ENCODE peak calls at places on chromosome 22, in nine cellular contexts. L is AG09309, Q is foreskin keratinocyte, N is progenitor cell of endocrine pancreas, W is upper lobe of right lung, I is left ventricle myocardium inferior, T is cardiac muscle cell, R is heart right ventricle, D is psoas muscle. E is an unnamed sample.

GRCh38 chr22:46437990-46438389 is 99.4 kb downstream of the CELSR1 start:
- DNase-seq in L (no peak), Q (no peak), N (no peak), W (no peak), I (no peak), T (no peak), R (no peak), D (no peak), E (no peak)

GRCh38 chr22:21446827-21447690 is 20.1 kb upstream of the TMEM191C start:
- DNase-seq in L (no peak), Q (no peak), N (no peak), W (peak; percentile 53), I (no peak), T (no peak), R (no peak), D (peak; percentile 5), E (no peak)

GRCh38 chr22:36009085-36009484 is 19.5 kb downstream of the RBFOX2 start:
- DNase-seq in L (no peak), Q (no peak), N (no peak), W (no peak), I (no peak), T (no peak), R (no peak), D (no peak), E (no peak)

GRCh38 chr22:38755911-38756532 is at the start of gene SUN2:
- DNase-seq in L (no peak), Q (peak; percentile 40), N (peak; percentile 78), W (peak; percentile 98), I (peak; percentile 95), T (peak; percentile 88), R (peak; percentile 96), D (peak; percentile 95), E (no peak)

GRCh38 chr22:46052801-46053562 is 76.0 kb upstream of the WNT7B start:
- DNase-seq in L (no peak), Q (peak; percentile 50), N (no peak), W (peak; percentile 81), I (peak; percentile 54), T (no peak), R (peak; percentile 59), D (peak; percentile 54), E (no peak)

GRCh38 chr22:40594924-40595323 is 41.6 kb downstream of the MRTFA start:
- DNase-seq in L (no peak), Q (no peak), N (no peak), W (peak; percentile 70), I (no peak), T (no peak), R (no peak), D (no peak), E (no peak)

GRCh38 chr22:48456449-48456848 is 1371.2 kb downstream of the BRD1 start:
- DNase-seq in L (no peak), Q (no peak), N (no peak), W (no peak), I (no peak), T (no peak), R (no peak), D (peak; percentile 31), E (no peak)

GRCh38 chr22:38728899-38729796 is 23.4 kb downstream of the GTPBP1 start:
- DNase-seq in L (no peak), Q (no peak), N (no peak), W (no peak), I (no peak), T (no peak), R (no peak), D (no peak), E (no peak)

GRCh38 chr22:46099740-46100139 is 50.6 kb upstream of the PPARA start:
- DNase-seq in L (no peak), Q (no peak), N (no peak), W (no peak), I (no peak), T (no peak), R (no peak), D (no peak), E (no peak)

GRCh38 chr22:47203554-47203991 is 441.1 kb downstream of the TBC1D22A start:
- DNase-seq in L (no peak), Q (no peak), N (no peak), W (no peak), I (no peak), T (no peak), R (no peak), D (no peak), E (no peak)

GRCh38 chr22:39463277-39463676 is 6.5 kb downstream of the MGAT3 start:
- DNase-seq in L (no peak), Q (no peak), N (no peak), W (no peak), I (no peak), T (no peak), R (no peak), D (no peak), E (no peak)

GRCh38 chr22:21936151-21936778 is 16.4 kb downstream of the PPM1F start:
- DNase-seq in L (no peak), Q (no peak), N (no peak), W (peak; percentile 74), I (no peak), T (no peak), R (no peak), D (peak; percentile 46), E (no peak)

GRCh38 chr22:17830041-17830961 is 56.0 kb upstream of the BID start:
- DNase-seq in L (peak; percentile 35), Q (peak; percentile 82), N (peak; percentile 88), W (peak; percentile 88), I (peak; percentile 83), T (peak; percentile 84), R (peak; percentile 83), D (peak; percentile 86), E (peak; percentile 66)

GRCh38 chr22:21816787-21817496 is 50.5 kb downstream of the MAPK1 start:
- DNase-seq in L (peak; percentile 76), Q (peak; percentile 87), N (no peak), W (no peak), I (no peak), T (no peak), R (no peak), D (no peak), E (peak; percentile 88)

GRCh38 chr22:47067331-47067890 is 305.0 kb downstream of the TBC1D22A start:
- DNase-seq in L (no peak), Q (no peak), N (no peak), W (no peak), I (peak; percentile 7), T (no peak), R (no peak), D (no peak), E (no peak)

GRCh38 chr22:38080847-38081635 is 2.9 kb downstream of the SLC16A8 start:
- DNase-seq in L (no peak), Q (peak; percentile 26), N (no peak), W (no peak), I (peak; percentile 41), T (peak; percentile 78), R (peak; percentile 59), D (no peak), E (no peak)

DNA sequence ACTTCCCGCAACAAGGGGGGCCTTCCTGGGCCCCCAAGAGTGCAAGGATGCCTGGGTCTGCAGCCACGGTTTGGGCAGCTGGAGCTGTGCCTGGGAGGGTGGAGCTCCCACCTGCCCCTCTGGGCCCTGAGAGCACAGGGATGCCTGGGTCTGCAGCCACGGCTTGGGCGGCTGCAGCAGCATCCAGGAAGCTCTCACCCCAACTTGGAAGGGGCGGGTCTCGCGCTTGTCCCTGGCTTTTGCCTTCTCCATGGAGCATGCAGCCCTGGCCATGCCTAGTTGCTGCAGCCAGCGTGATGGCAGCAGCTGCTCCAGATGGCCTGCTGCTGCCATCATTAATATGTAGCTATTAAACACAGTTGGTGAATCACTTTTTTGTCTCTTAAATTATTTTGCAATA is 35.4 kb downstream of the NAGA start:
- DNase-seq in L (no peak), Q (no peak), N (no peak), W (no peak), I (no peak), T (no peak), R (no peak), D (no peak), E (no peak)
- TF ChIP-seq CTCF in L (no peak), Q (no peak), N (no peak), W (no peak), I (no peak), T (no peak), R (no peak), D (no peak), E (no peak)

GRCh38 chr22:29883045-29883830 is at the start of gene MTMR3:
- DNase-seq in L (peak; percentile 35), Q (peak; percentile 79), N (peak; percentile 96), W (peak; percentile 97), I (peak; percentile 94), T (peak; percentile 95), R (peak; percentile 96), D (peak; percentile 94), E (peak; percentile 46)
- TF ChIP-seq CTCF in L (peak; percentile 16), Q (peak; percentile 49), N (peak; percentile 65), W (peak; percentile 43), I (peak; percentile 61), T (peak; percentile 40), R (peak; percentile 52), D (peak; percentile 44), E (peak; percentile 41)

DNA sequence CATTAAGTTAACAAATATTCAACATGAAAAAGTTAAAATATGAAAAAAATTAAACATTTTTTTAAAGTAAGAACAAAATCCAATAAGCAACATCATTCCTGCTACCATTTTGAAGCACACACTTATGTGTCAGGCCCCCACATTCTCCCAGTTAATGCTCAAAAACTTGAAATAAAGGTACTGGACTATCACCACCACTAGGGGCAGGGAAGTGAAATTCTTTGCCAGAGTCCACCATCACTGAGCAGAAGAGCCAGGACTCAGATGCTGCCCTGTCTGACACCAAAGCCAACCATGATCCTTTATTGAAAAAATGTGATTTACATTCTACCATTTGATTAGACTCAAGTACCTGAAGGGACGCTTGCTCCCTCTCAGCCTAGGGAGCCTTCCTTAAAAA is 39.1 kb downstream of the PITPNB start:
- DNase-seq in L (no peak), Q (peak; percentile 29), N (no peak), W (no peak), I (no peak), T (peak; percentile 54), R (no peak), D (no peak), E (no peak)
- TF ChIP-seq CTCF in L (peak; percentile 66), Q (peak; percentile 62), N (peak; percentile 61), W (peak; percentile 49), I (peak; percentile 67), T (peak; percentile 72), R (peak; percentile 55), D (peak; percentile 44), E (peak; percentile 63)

GRCh38 chr22:50309601-50309991 is 2.1 kb upstream of the PLXNB2 start:
- DNase-seq in L (no peak), Q (no peak), N (no peak), W (no peak), I (no peak), T (no peak), R (no peak), D (no peak), E (no peak)

GRCh38 chr22:50310209-50310722 is 2.8 kb upstream of the PLXNB2 start:
- DNase-seq in L (no peak), Q (no peak), N (no peak), W (peak; percentile 93), I (no peak), T (no peak), R (no peak), D (no peak), E (no peak)

GRCh38 chr22:50308597-50308935 is 1.1 kb upstream of the PLXNB2 start:
- DNase-seq in L (no peak), Q (no peak), N (no peak), W (peak; percentile 92), I (peak; percentile 92), T (no peak), R (peak; percentile 89), D (peak; percentile 82), E (no peak)

GRCh38 chr22:50307891-50308596 is 598 bp upstream of the PLXNB2 start:
- DNase-seq in L (no peak), Q (no peak), N (no peak), W (no peak), I (no peak), T (no peak), R (no peak), D (no peak), E (no peak)

GRCh38 chr22:50308986-50309600 is 1.6 kb upstream of the PLXNB2 start:
- DNase-seq in L (no peak), Q (no peak), N (no peak), W (no peak), I (no peak), T (no peak), R (no peak), D (no peak), E (no peak)
- TF ChIP-seq CTCF in L (no peak), Q (no peak), N (no peak), W (no peak), I (no peak), T (no peak), R (no peak), D (no peak), E (no peak)

E was measured in HFF-Myc.